ENCODE peak calls at places on chromosomes 12 and 14, in eight cellular contexts. One of them, this sample, is unnamed.
A peak's percentile ranks its signal among the peaks of the same experiment; 100 is the strongest.

GRCh38 chr12:85390281-85390680 is 110.3 kb downstream of the ALX1 start:
- DNase-seq in stimulated activated CD4-positive, alpha-beta T cell treated with anti-CD3 and anti-CD28 coated beads, Interleukin-1b, Interleukin-23, amount 100 ng/mL, for 1 hour: no peak
- DNase-seq in coronary artery: no peak
- DNase-seq in NK-92 treated with Interleukin-12 subunit alpha and Interleukin-12 subunit beta, amount 100 ng/mL, for 24 hours: no peak
- DNase-seq in stimulated activated CD8-positive, alpha-beta memory T cell treated with anti-CD3 and anti-CD28 coated beads, Interleukin-12 subunit alpha, Interleukin-12 subunit beta, amount 100 ng/mL, for 1 hour: no peak
- DNase-seq in memory B cell: no peak
- DNase-seq in iPS-NIHi11: no peak
- DNase-seq in AG04450: no peak
- DNase-seq in this sample: no peak

GRCh38 chr14:97074456-97074855 is 277.3 kb downstream of the VRK1 start:
- DNase-seq in stimulated activated CD4-positive, alpha-beta T cell treated with anti-CD3 and anti-CD28 coated beads, Interleukin-1b, Interleukin-23, amount 100 ng/mL, for 1 hour: no peak
- DNase-seq in coronary artery: no peak
- DNase-seq in NK-92 treated with Interleukin-12 subunit alpha and Interleukin-12 subunit beta, amount 100 ng/mL, for 24 hours: no peak
- DNase-seq in stimulated activated CD8-positive, alpha-beta memory T cell treated with anti-CD3 and anti-CD28 coated beads, Interleukin-12 subunit alpha, Interleukin-12 subunit beta, amount 100 ng/mL, for 1 hour: no peak
- DNase-seq in memory B cell: no peak
- DNase-seq in iPS-NIHi11: no peak
- DNase-seq in AG04450: no peak
- DNase-seq in this sample: no peak

GRCh38 chr14:103628221-103628683 is 759 bp upstream of the KLC1 start:
- DNase-seq in stimulated activated CD4-positive, alpha-beta T cell treated with anti-CD3 and anti-CD28 coated beads, Interleukin-1b, Interleukin-23, amount 100 ng/mL, for 1 hour: no peak
- DNase-seq in coronary artery: peak; percentile 92
- DNase-seq in NK-92 treated with Interleukin-12 subunit alpha and Interleukin-12 subunit beta, amount 100 ng/mL, for 24 hours: no peak
- DNase-seq in stimulated activated CD8-positive, alpha-beta memory T cell treated with anti-CD3 and anti-CD28 coated beads, Interleukin-12 subunit alpha, Interleukin-12 subunit beta, amount 100 ng/mL, for 1 hour: no peak
- DNase-seq in memory B cell: peak; percentile 23
- DNase-seq in iPS-NIHi11: peak; percentile 76
- DNase-seq in AG04450: peak; percentile 32
- DNase-seq in this sample: peak; percentile 90

GRCh38 chr12:47767197-47767724 is 5.8 kb upstream of the SLC48A1 start:
- DNase-seq in stimulated activated CD4-positive, alpha-beta T cell treated with anti-CD3 and anti-CD28 coated beads, Interleukin-1b, Interleukin-23, amount 100 ng/mL, for 1 hour: peak; percentile 51
- DNase-seq in coronary artery: no peak
- DNase-seq in NK-92 treated with Interleukin-12 subunit alpha and Interleukin-12 subunit beta, amount 100 ng/mL, for 24 hours: peak; percentile 49
- DNase-seq in stimulated activated CD8-positive, alpha-beta memory T cell treated with anti-CD3 and anti-CD28 coated beads, Interleukin-12 subunit alpha, Interleukin-12 subunit beta, amount 100 ng/mL, for 1 hour: peak; percentile 49
- DNase-seq in memory B cell: peak; percentile 62
- DNase-seq in iPS-NIHi11: peak; percentile 69
- DNase-seq in AG04450: no peak
- DNase-seq in this sample: no peak

GRCh38 chr12:30847259-30847658 is 79.3 kb upstream of the TSPAN11 start:
- DNase-seq in stimulated activated CD4-positive, alpha-beta T cell treated with anti-CD3 and anti-CD28 coated beads, Interleukin-1b, Interleukin-23, amount 100 ng/mL, for 1 hour: no peak
- DNase-seq in coronary artery: no peak
- DNase-seq in NK-92 treated with Interleukin-12 subunit alpha and Interleukin-12 subunit beta, amount 100 ng/mL, for 24 hours: no peak
- DNase-seq in stimulated activated CD8-positive, alpha-beta memory T cell treated with anti-CD3 and anti-CD28 coated beads, Interleukin-12 subunit alpha, Interleukin-12 subunit beta, amount 100 ng/mL, for 1 hour: no peak
- DNase-seq in memory B cell: peak; percentile 50
- DNase-seq in iPS-NIHi11: no peak
- DNase-seq in AG04450: peak; percentile 8
- DNase-seq in this sample: no peak

GRCh38 chr14:89767861-89768268 is 186.7 kb downstream of the EFCAB11 start:
- DNase-seq in stimulated activated CD4-positive, alpha-beta T cell treated with anti-CD3 and anti-CD28 coated beads, Interleukin-1b, Interleukin-23, amount 100 ng/mL, for 1 hour: peak; percentile 8
- DNase-seq in coronary artery: no peak
- DNase-seq in NK-92 treated with Interleukin-12 subunit alpha and Interleukin-12 subunit beta, amount 100 ng/mL, for 24 hours: peak; percentile 7
- DNase-seq in stimulated activated CD8-positive, alpha-beta memory T cell treated with anti-CD3 and anti-CD28 coated beads, Interleukin-12 subunit alpha, Interleukin-12 subunit beta, amount 100 ng/mL, for 1 hour: peak; percentile 52
- DNase-seq in memory B cell: peak; percentile 66
- DNase-seq in iPS-NIHi11: peak; percentile 63
- DNase-seq in AG04450: no peak
- DNase-seq in this sample: no peak

GRCh38 chr12:70487440-70487839 is 121.3 kb downstream of the KCNMB4 start:
- DNase-seq in stimulated activated CD4-positive, alpha-beta T cell treated with anti-CD3 and anti-CD28 coated beads, Interleukin-1b, Interleukin-23, amount 100 ng/mL, for 1 hour: no peak
- DNase-seq in coronary artery: no peak
- DNase-seq in NK-92 treated with Interleukin-12 subunit alpha and Interleukin-12 subunit beta, amount 100 ng/mL, for 24 hours: no peak
- DNase-seq in stimulated activated CD8-positive, alpha-beta memory T cell treated with anti-CD3 and anti-CD28 coated beads, Interleukin-12 subunit alpha, Interleukin-12 subunit beta, amount 100 ng/mL, for 1 hour: no peak
- DNase-seq in memory B cell: peak; percentile 20
- DNase-seq in iPS-NIHi11: no peak
- DNase-seq in AG04450: no peak
- DNase-seq in this sample: no peak

GRCh38 chr14:51612449-51612848 is 39.3 kb upstream of the FRMD6 start:
- DNase-seq in stimulated activated CD4-positive, alpha-beta T cell treated with anti-CD3 and anti-CD28 coated beads, Interleukin-1b, Interleukin-23, amount 100 ng/mL, for 1 hour: no peak
- DNase-seq in coronary artery: no peak
- DNase-seq in NK-92 treated with Interleukin-12 subunit alpha and Interleukin-12 subunit beta, amount 100 ng/mL, for 24 hours: no peak
- DNase-seq in stimulated activated CD8-positive, alpha-beta memory T cell treated with anti-CD3 and anti-CD28 coated beads, Interleukin-12 subunit alpha, Interleukin-12 subunit beta, amount 100 ng/mL, for 1 hour: no peak
- DNase-seq in memory B cell: no peak
- DNase-seq in iPS-NIHi11: no peak
- DNase-seq in AG04450: no peak
- DNase-seq in this sample: no peak

GRCh38 chr12:52313461-52313860 is 7.7 kb downstream of the KRT83 start:
- DNase-seq in stimulated activated CD4-positive, alpha-beta T cell treated with anti-CD3 and anti-CD28 coated beads, Interleukin-1b, Interleukin-23, amount 100 ng/mL, for 1 hour: no peak
- DNase-seq in coronary artery: peak; percentile 19
- DNase-seq in NK-92 treated with Interleukin-12 subunit alpha and Interleukin-12 subunit beta, amount 100 ng/mL, for 24 hours: no peak
- DNase-seq in stimulated activated CD8-positive, alpha-beta memory T cell treated with anti-CD3 and anti-CD28 coated beads, Interleukin-12 subunit alpha, Interleukin-12 subunit beta, amount 100 ng/mL, for 1 hour: no peak
- DNase-seq in memory B cell: no peak
- DNase-seq in iPS-NIHi11: no peak
- DNase-seq in AG04450: no peak
- DNase-seq in this sample: no peak

GRCh38 chr12:81644503-81644902 is 114.6 kb downstream of the PPFIA2 start:
- DNase-seq in stimulated activated CD4-positive, alpha-beta T cell treated with anti-CD3 and anti-CD28 coated beads, Interleukin-1b, Interleukin-23, amount 100 ng/mL, for 1 hour: no peak
- DNase-seq in coronary artery: no peak
- DNase-seq in NK-92 treated with Interleukin-12 subunit alpha and Interleukin-12 subunit beta, amount 100 ng/mL, for 24 hours: no peak
- DNase-seq in stimulated activated CD8-positive, alpha-beta memory T cell treated with anti-CD3 and anti-CD28 coated beads, Interleukin-12 subunit alpha, Interleukin-12 subunit beta, amount 100 ng/mL, for 1 hour: no peak
- DNase-seq in memory B cell: no peak
- DNase-seq in iPS-NIHi11: peak; percentile 25
- DNase-seq in AG04450: no peak
- DNase-seq in this sample: no peak

GRCh38 chr14:64266206-64266605 is 28.0 kb downstream of the ESR2 start:
- DNase-seq in stimulated activated CD4-positive, alpha-beta T cell treated with anti-CD3 and anti-CD28 coated beads, Interleukin-1b, Interleukin-23, amount 100 ng/mL, for 1 hour: no peak
- DNase-seq in coronary artery: no peak
- DNase-seq in NK-92 treated with Interleukin-12 subunit alpha and Interleukin-12 subunit beta, amount 100 ng/mL, for 24 hours: no peak
- DNase-seq in stimulated activated CD8-positive, alpha-beta memory T cell treated with anti-CD3 and anti-CD28 coated beads, Interleukin-12 subunit alpha, Interleukin-12 subunit beta, amount 100 ng/mL, for 1 hour: no peak
- DNase-seq in memory B cell: no peak
- DNase-seq in iPS-NIHi11: no peak
- DNase-seq in AG04450: peak; percentile 36
- DNase-seq in this sample: no peak

GRCh38 chr14:77230914-77231313 is 40.1 kb downstream of the NGB start:
- DNase-seq in stimulated activated CD4-positive, alpha-beta T cell treated with anti-CD3 and anti-CD28 coated beads, Interleukin-1b, Interleukin-23, amount 100 ng/mL, for 1 hour: no peak
- DNase-seq in coronary artery: no peak
- DNase-seq in NK-92 treated with Interleukin-12 subunit alpha and Interleukin-12 subunit beta, amount 100 ng/mL, for 24 hours: no peak
- DNase-seq in stimulated activated CD8-positive, alpha-beta memory T cell treated with anti-CD3 and anti-CD28 coated beads, Interleukin-12 subunit alpha, Interleukin-12 subunit beta, amount 100 ng/mL, for 1 hour: no peak
- DNase-seq in memory B cell: no peak
- DNase-seq in iPS-NIHi11: no peak
- DNase-seq in AG04450: no peak
- DNase-seq in this sample: no peak

GRCh38 chr12:66279127-66279712 is 23.1 kb upstream of the HELB start:
- DNase-seq in stimulated activated CD4-positive, alpha-beta T cell treated with anti-CD3 and anti-CD28 coated beads, Interleukin-1b, Interleukin-23, amount 100 ng/mL, for 1 hour: no peak
- DNase-seq in coronary artery: no peak
- DNase-seq in NK-92 treated with Interleukin-12 subunit alpha and Interleukin-12 subunit beta, amount 100 ng/mL, for 24 hours: no peak
- DNase-seq in stimulated activated CD8-positive, alpha-beta memory T cell treated with anti-CD3 and anti-CD28 coated beads, Interleukin-12 subunit alpha, Interleukin-12 subunit beta, amount 100 ng/mL, for 1 hour: no peak
- DNase-seq in memory B cell: no peak
- DNase-seq in iPS-NIHi11: peak; percentile 38
- DNase-seq in AG04450: no peak
- DNase-seq in this sample: no peak

GRCh38 chr14:81416233-81416927 is 16.3 kb upstream of the STON2 start:
- DNase-seq in stimulated activated CD4-positive, alpha-beta T cell treated with anti-CD3 and anti-CD28 coated beads, Interleukin-1b, Interleukin-23, amount 100 ng/mL, for 1 hour: no peak
- DNase-seq in coronary artery: no peak
- DNase-seq in NK-92 treated with Interleukin-12 subunit alpha and Interleukin-12 subunit beta, amount 100 ng/mL, for 24 hours: no peak
- DNase-seq in stimulated activated CD8-positive, alpha-beta memory T cell treated with anti-CD3 and anti-CD28 coated beads, Interleukin-12 subunit alpha, Interleukin-12 subunit beta, amount 100 ng/mL, for 1 hour: no peak
- DNase-seq in memory B cell: no peak
- DNase-seq in iPS-NIHi11: no peak
- DNase-seq in AG04450: no peak
- DNase-seq in this sample: no peak

GRCh38 chr14:36818212-36818611 is 156.6 kb downstream of the PAX9 start:
- DNase-seq in stimulated activated CD4-positive, alpha-beta T cell treated with anti-CD3 and anti-CD28 coated beads, Interleukin-1b, Interleukin-23, amount 100 ng/mL, for 1 hour: no peak
- DNase-seq in coronary artery: no peak
- DNase-seq in NK-92 treated with Interleukin-12 subunit alpha and Interleukin-12 subunit beta, amount 100 ng/mL, for 24 hours: no peak
- DNase-seq in stimulated activated CD8-positive, alpha-beta memory T cell treated with anti-CD3 and anti-CD28 coated beads, Interleukin-12 subunit alpha, Interleukin-12 subunit beta, amount 100 ng/mL, for 1 hour: no peak
- DNase-seq in memory B cell: no peak
- DNase-seq in iPS-NIHi11: no peak
- DNase-seq in AG04450: no peak
- DNase-seq in this sample: no peak

GRCh38 chr12:92438641-92439396 is 264.0 kb upstream of the PLEKHG7 start:
- DNase-seq in stimulated activated CD4-positive, alpha-beta T cell treated with anti-CD3 and anti-CD28 coated beads, Interleukin-1b, Interleukin-23, amount 100 ng/mL, for 1 hour: no peak
- DNase-seq in coronary artery: no peak
- DNase-seq in NK-92 treated with Interleukin-12 subunit alpha and Interleukin-12 subunit beta, amount 100 ng/mL, for 24 hours: no peak
- DNase-seq in stimulated activated CD8-positive, alpha-beta memory T cell treated with anti-CD3 and anti-CD28 coated beads, Interleukin-12 subunit alpha, Interleukin-12 subunit beta, amount 100 ng/mL, for 1 hour: no peak
- DNase-seq in memory B cell: no peak
- DNase-seq in iPS-NIHi11: no peak
- DNase-seq in AG04450: no peak
- DNase-seq in this sample: no peak

GRCh38 chr14:51024377-51024776 is 70.5 kb downstream of the TRIM9 start:
- DNase-seq in stimulated activated CD4-positive, alpha-beta T cell treated with anti-CD3 and anti-CD28 coated beads, Interleukin-1b, Interleukin-23, amount 100 ng/mL, for 1 hour: no peak
- DNase-seq in coronary artery: no peak
- DNase-seq in NK-92 treated with Interleukin-12 subunit alpha and Interleukin-12 subunit beta, amount 100 ng/mL, for 24 hours: no peak
- DNase-seq in stimulated activated CD8-positive, alpha-beta memory T cell treated with anti-CD3 and anti-CD28 coated beads, Interleukin-12 subunit alpha, Interleukin-12 subunit beta, amount 100 ng/mL, for 1 hour: no peak
- DNase-seq in memory B cell: no peak
- DNase-seq in iPS-NIHi11: no peak
- DNase-seq in AG04450: no peak
- DNase-seq in this sample: no peak

GRCh38 chr14:59355101-59355500 is 110.1 kb downstream of the GPR135 start:
- DNase-seq in stimulated activated CD4-positive, alpha-beta T cell treated with anti-CD3 and anti-CD28 coated beads, Interleukin-1b, Interleukin-23, amount 100 ng/mL, for 1 hour: no peak
- DNase-seq in coronary artery: no peak
- DNase-seq in NK-92 treated with Interleukin-12 subunit alpha and Interleukin-12 subunit beta, amount 100 ng/mL, for 24 hours: no peak
- DNase-seq in stimulated activated CD8-positive, alpha-beta memory T cell treated with anti-CD3 and anti-CD28 coated beads, Interleukin-12 subunit alpha, Interleukin-12 subunit beta, amount 100 ng/mL, for 1 hour: no peak
- DNase-seq in memory B cell: no peak
- DNase-seq in iPS-NIHi11: no peak
- DNase-seq in AG04450: no peak
- DNase-seq in this sample: no peak

GRCh38 chr12:26666286-26666685 is 166.7 kb downstream of the ITPR2 start:
- DNase-seq in stimulated activated CD4-positive, alpha-beta T cell treated with anti-CD3 and anti-CD28 coated beads, Interleukin-1b, Interleukin-23, amount 100 ng/mL, for 1 hour: no peak
- DNase-seq in coronary artery: no peak
- DNase-seq in NK-92 treated with Interleukin-12 subunit alpha and Interleukin-12 subunit beta, amount 100 ng/mL, for 24 hours: no peak
- DNase-seq in stimulated activated CD8-positive, alpha-beta memory T cell treated with anti-CD3 and anti-CD28 coated beads, Interleukin-12 subunit alpha, Interleukin-12 subunit beta, amount 100 ng/mL, for 1 hour: no peak
- DNase-seq in memory B cell: no peak
- DNase-seq in iPS-NIHi11: no peak
- DNase-seq in AG04450: no peak
- DNase-seq in this sample: no peak

GRCh38 chr12:26493656-26494055 is 298.3 kb downstream of the SSPN start:
- DNase-seq in stimulated activated CD4-positive, alpha-beta T cell treated with anti-CD3 and anti-CD28 coated beads, Interleukin-1b, Interleukin-23, amount 100 ng/mL, for 1 hour: no peak
- DNase-seq in coronary artery: no peak
- DNase-seq in NK-92 treated with Interleukin-12 subunit alpha and Interleukin-12 subunit beta, amount 100 ng/mL, for 24 hours: no peak
- DNase-seq in stimulated activated CD8-positive, alpha-beta memory T cell treated with anti-CD3 and anti-CD28 coated beads, Interleukin-12 subunit alpha, Interleukin-12 subunit beta, amount 100 ng/mL, for 1 hour: no peak
- DNase-seq in memory B cell: no peak
- DNase-seq in iPS-NIHi11: peak; percentile 29
- DNase-seq in AG04450: no peak
- DNase-seq in this sample: no peak

GRCh38 chr12:108722463-108722862 is 8.9 kb downstream of the CORO1C start:
- DNase-seq in stimulated activated CD4-positive, alpha-beta T cell treated with anti-CD3 and anti-CD28 coated beads, Interleukin-1b, Interleukin-23, amount 100 ng/mL, for 1 hour: no peak
- DNase-seq in coronary artery: no peak
- DNase-seq in NK-92 treated with Interleukin-12 subunit alpha and Interleukin-12 subunit beta, amount 100 ng/mL, for 24 hours: no peak
- DNase-seq in stimulated activated CD8-positive, alpha-beta memory T cell treated with anti-CD3 and anti-CD28 coated beads, Interleukin-12 subunit alpha, Interleukin-12 subunit beta, amount 100 ng/mL, for 1 hour: no peak
- DNase-seq in memory B cell: no peak
- DNase-seq in iPS-NIHi11: no peak
- DNase-seq in AG04450: no peak
- DNase-seq in this sample: no peak